ENCODE peak calls at places on chromosome 3, in four cellular contexts. J is IMR-90, H is H9, G is H1. C is an unnamed sample.

GRCh38 chr3:148880681-148881080 is 15.6 kb downstream of the CPA3 start:
- DNase-seq in J (no peak), H (peak; percentile 49), G (no peak), C (peak; percentile 75)

GRCh38 chr3:164458986-164459385 is 619.3 kb downstream of the SI start:
- DNase-seq in J (no peak), H (no peak), G (no peak), C (no peak)

GRCh38 chr3:172111163-172111562 is 71.8 kb downstream of the FNDC3B start:
- DNase-seq in J (no peak), H (no peak), G (no peak), C (no peak)

GRCh38 chr3:196988241-196989029 is 19.8 kb upstream of the PIGZ start:
- DNase-seq in J (no peak), H (peak; percentile 68), G (no peak), C (peak; percentile 77)

GRCh38 chr3:147034359-147034758 is 372.0 kb downstream of the ZIC4 start:
- DNase-seq in J (no peak), H (no peak), G (no peak), C (no peak)

GRCh38 chr3:72997421-72997961 is 880 bp downstream of the PPP4R2 start:
- DNase-seq in J (peak; percentile 64), H (no peak), G (no peak), C (peak; percentile 87)

GRCh38 chr3:14549256-14549931 is 9.3 kb upstream of the GRIP2 start:
- DNase-seq in J (peak; percentile 25), H (no peak), G (no peak), C (no peak)

GRCh38 chr3:127670761-127671522 is 1.8 kb upstream of the ABTB1 start:
- DNase-seq in J (no peak), H (no peak), G (no peak), C (no peak)

GRCh38 chr3:184448321-184449160 is 68.7 kb downstream of the CHRD start:
- DNase-seq in J (peak; percentile 71), H (no peak), G (no peak), C (peak; percentile 76)

GRCh38 chr3:81980566-81981494 is 219.4 kb upstream of the GBE1 start:
- DNase-seq in J (no peak), H (no peak), G (no peak), C (no peak)

GRCh38 chr3:37125195-37125594 is 49.2 kb downstream of the LRRFIP2 start:
- DNase-seq in J (no peak), H (no peak), G (no peak), C (no peak)

GRCh38 chr3:37124431-37124830 is 50.0 kb downstream of the LRRFIP2 start:
- DNase-seq in J (no peak), H (no peak), G (no peak), C (no peak)

GRCh38 chr3:37126856-37127255 is 47.5 kb downstream of the LRRFIP2 start:
- DNase-seq in J (no peak), H (no peak), G (no peak), C (no peak)

GRCh38 chr3:37127340-37127739 is 47.0 kb downstream of the LRRFIP2 start:
- DNase-seq in J (no peak), H (no peak), G (no peak), C (no peak)

GRCh38 chr3:37125702-37126101 is 48.7 kb downstream of the LRRFIP2 start:
- DNase-seq in J (no peak), H (no peak), G (no peak), C (no peak)
- H3K4me2 ChIP-seq in J (no peak overlapping the region), H (no peak overlapping the region), G (no peak overlapping the region), C (no peak overlapping the region)

DNA sequence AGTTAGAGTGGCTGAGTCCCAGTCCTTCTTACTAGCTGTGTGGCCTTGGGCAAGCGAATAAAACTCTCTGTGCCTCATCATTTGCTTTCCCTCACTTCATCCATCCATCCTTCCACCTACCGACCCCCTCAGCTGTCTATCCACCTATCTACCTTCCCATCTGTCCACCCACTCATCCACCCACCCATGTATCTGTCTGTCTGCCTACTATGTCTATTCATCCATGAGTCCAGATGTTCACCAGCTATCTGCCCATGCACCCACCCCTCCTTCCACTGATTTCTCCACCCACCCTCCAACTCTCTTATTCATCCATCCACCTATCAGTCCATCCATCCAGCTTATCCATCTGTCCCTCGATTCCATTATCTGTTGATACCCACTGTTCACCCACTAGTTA is 60.4 kb upstream of the ATP2B2 start:
- DNase-seq in J (no peak), H (no peak), G (no peak), C (no peak)
- H4K5ac ChIP-seq in J (no peak overlapping the region), H (no peak overlapping the region), G (no peak overlapping the region), C (no peak overlapping the region)

GRCh38 chr3:45869638-45870037 is 16.7 kb upstream of the CCR9 start:
- DNase-seq in J (no peak), H (no peak), G (no peak), C (no peak)

GRCh38 chr3:45868213-45868612 is 18.1 kb upstream of the CCR9 start:
- DNase-seq in J (no peak), H (no peak), G (no peak), C (no peak)

GRCh38 chr3:45871834-45872233 is 14.5 kb upstream of the CCR9 start:
- DNase-seq in J (no peak), H (no peak), G (no peak), C (peak; percentile 10)

GRCh38 chr3:45872569-45872968 is 13.8 kb upstream of the CCR9 start:
- DNase-seq in J (no peak), H (no peak), G (no peak), C (no peak)

DNA sequence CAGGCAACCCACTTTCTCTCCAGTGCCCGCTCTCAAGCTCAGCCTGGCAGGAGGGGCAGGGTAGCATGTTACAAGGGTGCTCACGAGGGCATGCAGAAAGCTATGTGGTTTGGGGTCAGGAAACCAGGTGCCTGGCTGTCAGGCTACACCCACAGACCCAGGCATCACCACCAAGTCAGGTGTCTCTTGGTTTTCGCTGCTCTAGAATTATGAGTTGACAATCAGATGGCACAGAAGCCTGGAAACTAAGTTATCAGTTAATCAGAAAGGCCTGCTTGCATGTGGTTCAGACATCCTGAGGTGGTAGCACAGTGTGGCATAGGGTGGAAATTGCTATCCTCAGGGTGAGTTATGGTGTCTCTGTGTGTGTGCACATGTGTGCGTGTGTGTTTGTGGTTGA is 16.2 kb upstream of the CCR9 start:
- DNase-seq in J (no peak), H (no peak), G (no peak), C (no peak)
- H3K4me2 ChIP-seq in J (no peak overlapping the region), H (no peak overlapping the region), G (no peak overlapping the region), C (no peak overlapping the region)

DNA sequence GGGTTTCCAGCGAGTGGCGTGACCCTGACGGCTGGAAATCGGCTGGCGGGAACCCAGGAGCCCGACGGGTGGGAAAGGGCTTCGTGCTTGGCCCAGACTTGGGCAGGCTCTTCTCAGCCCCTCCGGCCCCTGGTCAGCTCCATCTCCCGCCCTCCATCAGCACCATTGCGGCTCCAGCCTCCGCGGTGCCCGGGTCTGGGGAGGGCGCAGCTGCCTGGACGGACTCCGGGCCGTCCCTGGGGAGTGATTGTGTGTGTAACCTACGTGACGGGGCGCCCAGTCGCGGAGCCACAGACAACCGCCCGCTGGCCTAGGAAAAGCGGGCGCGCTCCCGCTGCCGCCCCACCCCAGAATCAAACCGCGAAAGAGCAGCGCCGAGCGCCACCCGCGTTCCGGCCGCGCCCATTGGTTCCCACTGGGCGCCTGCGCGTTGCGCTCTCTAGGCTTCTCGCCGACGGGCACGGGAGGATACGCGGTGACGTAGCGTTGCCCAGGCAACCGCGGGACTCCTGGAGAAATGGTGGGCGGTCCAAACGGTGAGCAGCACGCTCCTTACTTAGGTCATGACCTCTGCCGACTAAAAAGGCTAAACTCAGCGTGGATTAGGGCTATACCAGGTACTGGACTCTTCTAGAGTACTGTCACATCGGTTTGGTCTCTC is at the start of gene CFAP20DC:
- DNase-seq in J (peak; percentile 89), H (peak; percentile 96), G (peak; percentile 85), C (peak; percentile 98)
- H4K5ac ChIP-seq in J (peak within 1 kb of the TSS; percentile 53), H (no peak within 1 kb of the TSS), G (peak within 1 kb of the TSS; percentile 77), C (no peak within 1 kb of the TSS)

C was measured in mesendoderm.